ENCODE peak calls at places on chromosomes 3 and 15, in nine cellular contexts. G is neural progenitor cell, K is GM23338, Q is H1, F is HCT116, M is mammary epithelial cell, P is hepatocyte, D is GM23248, X is astrocyte. V is an unnamed sample.

GRCh38 chr3:56815571-56815970 is 13.8 kb upstream of the ARHGEF3 start:
- DNase-seq in G (no peak), K (no peak), Q (no peak), F (no peak), M (no peak), P (no peak), D (no peak), X (no peak), V (no peak)

GRCh38 chr15:67828379-67828968 is 3.2 kb downstream of the SKOR1 start:
- DNase-seq in G (peak; percentile 34), K (peak; percentile 47), Q (no peak), F (no peak), M (no peak), P (no peak), D (no peak), X (no peak), V (no peak)

GRCh38 chr3:32095431-32095830 is 11.0 kb upstream of the GPD1L start:
- DNase-seq in G (no peak), K (no peak), Q (no peak), F (no peak), M (no peak), P (no peak), D (no peak), X (no peak), V (no peak)

GRCh38 chr3:140164922-140165590 is 230.1 kb downstream of the CLSTN2 start:
- DNase-seq in G (no peak), K (no peak), Q (no peak), F (no peak), M (peak; percentile 27), P (no peak), D (no peak), X (peak; percentile 29), V (no peak)

GRCh38 chr3:11976976-11977375 is 27.2 kb upstream of the SYN2 start:
- DNase-seq in G (no peak), K (no peak), Q (no peak), F (no peak), M (no peak), P (no peak), D (no peak), X (no peak), V (no peak)

GRCh38 chr3:139317660-139318430 is 26.0 kb upstream of the MRPS22 start:
- DNase-seq in G (no peak), K (no peak), Q (no peak), F (peak; percentile 79), M (peak; percentile 71), P (peak; percentile 39), D (no peak), X (no peak), V (no peak)

GRCh38 chr3:9915252-9916141 is 1.4 kb upstream of the IL17RC start:
- DNase-seq in G (peak; percentile 78), K (peak; percentile 81), Q (no peak), F (no peak), M (no peak), P (peak; percentile 88), D (peak; percentile 86), X (peak; percentile 41), V (no peak)

GRCh38 chr15:68592548-68592947 is 13.8 kb downstream of the CORO2B start:
- DNase-seq in G (no peak), K (no peak), Q (no peak), F (no peak), M (no peak), P (no peak), D (no peak), X (no peak), V (no peak)

GRCh38 chr15:89057506-89058133 is 30.6 kb upstream of the ABHD2 start:
- DNase-seq in G (peak; percentile 82), K (peak; percentile 86), Q (peak; percentile 60), F (peak; percentile 45), M (peak; percentile 56), P (peak; percentile 80), D (peak; percentile 85), X (peak; percentile 29), V (peak; percentile 70)

GRCh38 chr15:63500265-63501250 is 3.8 kb upstream of the USP3 start:
- DNase-seq in G (no peak), K (no peak), Q (no peak), F (no peak), M (no peak), P (peak; percentile 43), D (no peak), X (no peak), V (no peak)

GRCh38 chr3:15148614-15149013 is 49.7 kb upstream of the RBSN start:
- DNase-seq in G (peak; percentile 15), K (peak; percentile 88), Q (peak; percentile 36), F (peak; percentile 43), M (no peak), P (peak; percentile 14), D (peak; percentile 26), X (no peak), V (peak; percentile 9)

GRCh38 chr15:82833283-82833682 is 23.9 kb downstream of the WHAMM start:
- DNase-seq in G (no peak), K (no peak), Q (no peak), F (no peak), M (no peak), P (no peak), D (no peak), X (no peak), V (no peak)

GRCh38 chr15:52759969-52760368 is 30.2 kb downstream of the ONECUT1 start:
- DNase-seq in G (no peak), K (peak; percentile 27), Q (no peak), F (no peak), M (no peak), P (no peak), D (no peak), X (no peak), V (no peak)

GRCh38 chr3:159645874-159646273 is 342.8 kb upstream of the IL12A start:
- DNase-seq in G (no peak), K (no peak), Q (no peak), F (no peak), M (no peak), P (no peak), D (peak; percentile 84), X (no peak), V (no peak)

GRCh38 chr15:80455668-80456442 is 51.7 kb downstream of the ARNT2 start:
- DNase-seq in G (peak; percentile 78), K (peak; percentile 82), Q (no peak), F (peak; percentile 44), M (peak; percentile 72), P (peak; percentile 83), D (peak; percentile 96), X (peak; percentile 92), V (peak; percentile 47)

GRCh38 chr3:45631486-45631885 is 36.9 kb downstream of the LIMD1 start:
- DNase-seq in G (no peak), K (no peak), Q (no peak), F (no peak), M (no peak), P (no peak), D (no peak), X (no peak), V (no peak)

GRCh38 chr3:186786810-186787375 is 3.5 kb downstream of the EIF4A2 start:
- DNase-seq in G (no peak), K (no peak), Q (no peak), F (no peak), M (no peak), P (no peak), D (peak; percentile 22), X (no peak), V (no peak)

GRCh38 chr3:186787642-186788481 is 4.5 kb downstream of the EIF4A2 start:
- DNase-seq in G (no peak), K (no peak), Q (no peak), F (no peak), M (no peak), P (no peak), D (peak; percentile 12), X (no peak), V (no peak)

GRCh38 chr3:186789554-186790260 is 6.3 kb downstream of the EIF4A2 start:
- DNase-seq in G (no peak), K (no peak), Q (no peak), F (no peak), M (no peak), P (no peak), D (peak; percentile 10), X (no peak), V (no peak)

GRCh38 chr3:186790261-186790981 is 7.0 kb downstream of the EIF4A2 start:
- DNase-seq in G (no peak), K (peak; percentile 40), Q (no peak), F (no peak), M (peak; percentile 50), P (no peak), D (peak; percentile 56), X (peak; percentile 51), V (peak; percentile 32)

GRCh38 chr3:186788482-186789370 is 5.3 kb downstream of the EIF4A2 start:
- DNase-seq in G (no peak), K (no peak), Q (no peak), F (no peak), M (no peak), P (no peak), D (peak; percentile 13), X (no peak), V (no peak)
- H3K79me2 ChIP-seq in G (peaks cover 55% of the 10 kb centered on the region), K (peaks cover 44% of the 10 kb centered on the region), Q (peaks cover 42% of the 10 kb centered on the region), F (peaks cover 52% of the 10 kb centered on the region), M (peaks cover 53% of the 10 kb centered on the region), P (peaks cover 46% of the 10 kb centered on the region), D (peaks cover 46% of the 10 kb centered on the region), X (peaks cover 54% of the 10 kb centered on the region), V (peaks cover 55% of the 10 kb centered on the region)

GRCh38 chr3:128483657-128484403 is 9.2 kb downstream of the GATA2 start:
- DNase-seq in G (peak; percentile 63), K (peak; percentile 66), Q (no peak), F (no peak), M (no peak), P (no peak), D (peak; percentile 46), X (no peak), V (no peak)
- TF ChIP-seq EZH2 in G (peak; percentile 0), K (peak; percentile 28), Q (peak; percentile 67), F (no peak), M (peak; percentile 56), P (peak; percentile 77), D (no peak), X (peak; percentile 69), V (peak; percentile 73)

DNA sequence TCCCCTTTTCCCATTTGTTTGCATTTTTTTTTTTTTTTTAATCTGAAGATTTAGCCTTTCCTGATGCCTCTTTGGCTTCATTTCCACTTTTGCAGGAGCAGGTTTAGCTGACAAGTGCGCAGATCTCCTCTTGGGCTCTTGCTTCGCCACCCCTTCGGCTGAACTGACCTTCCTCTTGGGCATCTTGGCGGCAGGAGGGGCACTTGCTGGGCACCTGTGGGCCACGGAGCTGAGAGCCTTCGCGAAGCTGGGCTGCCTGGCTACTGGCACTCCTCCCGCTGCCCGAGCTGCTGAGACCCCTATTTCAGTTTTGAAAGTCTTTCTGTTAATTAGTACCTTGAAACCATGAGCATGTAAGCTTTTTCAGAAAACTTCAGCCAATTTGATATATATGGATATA is 8.8 kb downstream of the ARL13B start:
- DNase-seq in G (no peak), K (no peak), Q (no peak), F (no peak), M (no peak), P (no peak), D (no peak), X (no peak), V (no peak)
- H3K79me2 ChIP-seq in G (peaks cover 86% of the 10 kb centered on the region), K (peaks cover 37% of the 10 kb centered on the region), Q (peaks cover 10% of the 10 kb centered on the region), F (peaks cover 9% of the 10 kb centered on the region), M (peaks cover 41% of the 10 kb centered on the region), P (peaks cover 30% of the 10 kb centered on the region), D (peaks cover 89% of the 10 kb centered on the region), X (peaks cover 64% of the 10 kb centered on the region), V (peaks cover 31% of the 10 kb centered on the region)

DNA sequence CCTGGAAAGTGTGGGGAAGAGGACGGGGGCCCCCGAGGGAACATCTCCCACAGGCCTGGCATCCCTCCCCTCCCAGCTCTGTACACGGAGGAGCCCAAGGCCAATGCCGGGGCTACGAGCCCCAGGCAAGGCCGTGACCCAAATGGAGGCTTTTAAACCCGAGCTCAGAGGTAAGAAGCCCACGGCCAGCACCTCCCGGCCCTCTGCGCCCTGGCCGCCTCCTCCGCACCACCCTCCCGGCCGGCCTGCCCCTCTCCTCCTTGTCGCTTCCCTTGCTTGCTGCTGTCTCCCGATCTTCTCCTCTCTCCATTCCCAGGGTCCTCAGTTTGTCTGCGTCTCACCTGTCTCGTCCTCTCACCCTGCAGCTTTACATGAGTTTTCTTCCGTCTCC is 1.3 kb downstream of the MUC4 start:
- DNase-seq in G (no peak), K (no peak), Q (no peak), F (no peak), M (no peak), P (no peak), D (no peak), X (no peak), V (no peak)
- TF ChIP-seq EZH2 in G (no peak), K (no peak), Q (no peak), F (no peak), M (no peak), P (no peak), D (no peak), X (no peak), V (no peak)